ENCODE peak calls at places on chromosomes 13 and 19, in nine cellular contexts. One of them, this sample, is unnamed. For H3K36me3, the result is how much of the 10 kb centered on the place peaks cover.

GRCh38 chr13:47413112-47413511 is 516.3 kb upstream of the HTR2A start:
- DNase-seq in prostate gland: no peak
- DNase-seq in colonic mucosa: no peak
- DNase-seq in uterus: no peak
- DNase-seq in right lobe of liver: no peak
- DNase-seq in Panc1: no peak
- DNase-seq in brain microvascular endothelial cell: no peak
- DNase-seq in heart right ventricle: no peak
- DNase-seq in effector memory CD4-positive, alpha-beta T cell: no peak
- DNase-seq in this sample: no peak

GRCh38 chr13:91817250-91817649 is 418.8 kb downstream of the GPC5 start:
- DNase-seq in prostate gland: no peak
- DNase-seq in colonic mucosa: no peak
- DNase-seq in uterus: no peak
- DNase-seq in right lobe of liver: no peak
- DNase-seq in Panc1: no peak
- DNase-seq in brain microvascular endothelial cell: peak
- DNase-seq in heart right ventricle: no peak
- DNase-seq in effector memory CD4-positive, alpha-beta T cell: no peak
- DNase-seq in this sample: no peak

GRCh38 chr13:46844431-46844830 is 47.5 kb upstream of the ESD start:
- DNase-seq in prostate gland: no peak
- DNase-seq in colonic mucosa: no peak
- DNase-seq in uterus: no peak
- DNase-seq in right lobe of liver: no peak
- DNase-seq in Panc1: no peak
- DNase-seq in brain microvascular endothelial cell: no peak
- DNase-seq in heart right ventricle: no peak
- DNase-seq in effector memory CD4-positive, alpha-beta T cell: no peak
- DNase-seq in this sample: no peak

GRCh38 chr19:35231956-35232746 is 3.6 kb upstream of the FAM187B start:
- DNase-seq in prostate gland: no peak
- DNase-seq in colonic mucosa: no peak
- DNase-seq in uterus: no peak
- DNase-seq in right lobe of liver: no peak
- DNase-seq in Panc1: no peak
- DNase-seq in brain microvascular endothelial cell: no peak
- DNase-seq in heart right ventricle: no peak
- DNase-seq in effector memory CD4-positive, alpha-beta T cell: no peak
- DNase-seq in this sample: no peak

GRCh38 chr19:40136818-40137217 is 46.1 kb upstream of the ZNF780A start:
- DNase-seq in prostate gland: no peak
- DNase-seq in colonic mucosa: no peak
- DNase-seq in uterus: no peak
- DNase-seq in right lobe of liver: no peak
- DNase-seq in Panc1: no peak
- DNase-seq in brain microvascular endothelial cell: no peak
- DNase-seq in heart right ventricle: no peak
- DNase-seq in effector memory CD4-positive, alpha-beta T cell: no peak
- DNase-seq in this sample: no peak

GRCh38 chr13:40272776-40273139 is 393.7 kb downstream of the FOXO1 start:
- DNase-seq in prostate gland: no peak
- DNase-seq in colonic mucosa: no peak
- DNase-seq in uterus: no peak
- DNase-seq in right lobe of liver: no peak
- DNase-seq in Panc1: no peak
- DNase-seq in brain microvascular endothelial cell: peak
- DNase-seq in heart right ventricle: no peak
- DNase-seq in effector memory CD4-positive, alpha-beta T cell: no peak
- DNase-seq in this sample: no peak

GRCh38 chr13:32650705-32651311 is 64.6 kb downstream of the PDS5B start:
- DNase-seq in prostate gland: peak
- DNase-seq in colonic mucosa: peak
- DNase-seq in uterus: no peak
- DNase-seq in right lobe of liver: no peak
- DNase-seq in Panc1: no peak
- DNase-seq in brain microvascular endothelial cell: peak
- DNase-seq in heart right ventricle: no peak
- DNase-seq in effector memory CD4-positive, alpha-beta T cell: peak
- DNase-seq in this sample: peak

GRCh38 chr13:94662274-94662945 is 49.9 kb downstream of the SOX21 start:
- DNase-seq in prostate gland: no peak
- DNase-seq in colonic mucosa: no peak
- DNase-seq in uterus: no peak
- DNase-seq in right lobe of liver: no peak
- DNase-seq in Panc1: no peak
- DNase-seq in brain microvascular endothelial cell: no peak
- DNase-seq in heart right ventricle: no peak
- DNase-seq in effector memory CD4-positive, alpha-beta T cell: no peak
- DNase-seq in this sample: no peak

GRCh38 chr13:113932060-113932459 is 41.8 kb downstream of the C13orf46 start:
- DNase-seq in prostate gland: no peak
- DNase-seq in colonic mucosa: no peak
- DNase-seq in uterus: peak
- DNase-seq in right lobe of liver: no peak
- DNase-seq in Panc1: no peak
- DNase-seq in brain microvascular endothelial cell: no peak
- DNase-seq in heart right ventricle: no peak
- DNase-seq in effector memory CD4-positive, alpha-beta T cell: no peak
- DNase-seq in this sample: no peak

GRCh38 chr13:21548577-21548976 is 55.4 kb downstream of the MICU2 start:
- DNase-seq in prostate gland: no peak
- DNase-seq in colonic mucosa: no peak
- DNase-seq in uterus: no peak
- DNase-seq in right lobe of liver: no peak
- DNase-seq in Panc1: no peak
- DNase-seq in brain microvascular endothelial cell: no peak
- DNase-seq in heart right ventricle: no peak
- DNase-seq in effector memory CD4-positive, alpha-beta T cell: no peak
- DNase-seq in this sample: no peak

GRCh38 chr13:110910013-110910890 is 4.6 kb downstream of the ANKRD10 start:
- DNase-seq in prostate gland: no peak
- DNase-seq in colonic mucosa: peak
- DNase-seq in uterus: no peak
- DNase-seq in right lobe of liver: no peak
- DNase-seq in Panc1: no peak
- DNase-seq in brain microvascular endothelial cell: no peak
- DNase-seq in heart right ventricle: no peak
- DNase-seq in effector memory CD4-positive, alpha-beta T cell: no peak
- DNase-seq in this sample: no peak

GRCh38 chr19:17348700-17349099 is 11.3 kb downstream of the GTPBP3 start:
- DNase-seq in prostate gland: no peak
- DNase-seq in colonic mucosa: no peak
- DNase-seq in uterus: peak
- DNase-seq in right lobe of liver: no peak
- DNase-seq in Panc1: no peak
- DNase-seq in brain microvascular endothelial cell: peak
- DNase-seq in heart right ventricle: peak
- DNase-seq in effector memory CD4-positive, alpha-beta T cell: no peak
- DNase-seq in this sample: no peak

GRCh38 chr19:10074153-10074552 is 12.0 kb upstream of the SHFL start:
- DNase-seq in prostate gland: no peak
- DNase-seq in colonic mucosa: peak
- DNase-seq in uterus: no peak
- DNase-seq in right lobe of liver: no peak
- DNase-seq in Panc1: no peak
- DNase-seq in brain microvascular endothelial cell: peak
- DNase-seq in heart right ventricle: no peak
- DNase-seq in effector memory CD4-positive, alpha-beta T cell: no peak
- DNase-seq in this sample: peak

GRCh38 chr19:57872450-57872849 is 16.4 kb downstream of the ZNF814 start:
- DNase-seq in prostate gland: no peak
- DNase-seq in colonic mucosa: no peak
- DNase-seq in uterus: no peak
- DNase-seq in right lobe of liver: no peak
- DNase-seq in Panc1: no peak
- DNase-seq in brain microvascular endothelial cell: no peak
- DNase-seq in heart right ventricle: no peak
- DNase-seq in effector memory CD4-positive, alpha-beta T cell: no peak
- DNase-seq in this sample: no peak

GRCh38 chr19:6723738-6724137 is 3.3 kb upstream of the C3 start:
- DNase-seq in prostate gland: no peak
- DNase-seq in colonic mucosa: no peak
- DNase-seq in uterus: no peak
- DNase-seq in right lobe of liver: peak
- DNase-seq in Panc1: no peak
- DNase-seq in brain microvascular endothelial cell: no peak
- DNase-seq in heart right ventricle: no peak
- DNase-seq in effector memory CD4-positive, alpha-beta T cell: no peak
- DNase-seq in this sample: no peak

GRCh38 chr19:16016226-16017137 is 59.8 kb upstream of the TPM4 start:
- DNase-seq in prostate gland: no peak
- DNase-seq in colonic mucosa: no peak
- DNase-seq in uterus: no peak
- DNase-seq in right lobe of liver: no peak
- DNase-seq in Panc1: no peak
- DNase-seq in brain microvascular endothelial cell: no peak
- DNase-seq in heart right ventricle: no peak
- DNase-seq in effector memory CD4-positive, alpha-beta T cell: no peak
- DNase-seq in this sample: no peak

GRCh38 chr13:24274452-24274971 is 34.9 kb upstream of the C1QTNF9 start:
- DNase-seq in prostate gland: no peak
- DNase-seq in colonic mucosa: no peak
- DNase-seq in uterus: no peak
- DNase-seq in right lobe of liver: no peak
- DNase-seq in Panc1: no peak
- DNase-seq in brain microvascular endothelial cell: no peak
- DNase-seq in heart right ventricle: peak
- DNase-seq in effector memory CD4-positive, alpha-beta T cell: peak
- DNase-seq in this sample: no peak
- H3K27ac ChIP-seq in prostate gland: no peak
- H3K27ac ChIP-seq in colonic mucosa: peak
- H3K27ac ChIP-seq in uterus: no peak
- H3K27ac ChIP-seq in right lobe of liver: no peak
- H3K27ac ChIP-seq in Panc1: no peak
- H3K27ac ChIP-seq in brain microvascular endothelial cell: no peak
- H3K27ac ChIP-seq in heart right ventricle: peak
- H3K27ac ChIP-seq in effector memory CD4-positive, alpha-beta T cell: peak
- H3K27ac ChIP-seq in this sample: peak

GRCh38 chr19:813359-814107 is 8.2 kb downstream of the PLPPR3 start:
- DNase-seq in prostate gland: no peak
- DNase-seq in colonic mucosa: no peak
- DNase-seq in uterus: no peak
- DNase-seq in right lobe of liver: no peak
- DNase-seq in Panc1: no peak
- DNase-seq in brain microvascular endothelial cell: no peak
- DNase-seq in heart right ventricle: no peak
- DNase-seq in effector memory CD4-positive, alpha-beta T cell: no peak
- DNase-seq in this sample: peak

GRCh38 chr19:811511-812048 is 10.2 kb downstream of the PLPPR3 start:
- DNase-seq in prostate gland: no peak
- DNase-seq in colonic mucosa: no peak
- DNase-seq in uterus: no peak
- DNase-seq in right lobe of liver: no peak
- DNase-seq in Panc1: no peak
- DNase-seq in brain microvascular endothelial cell: no peak
- DNase-seq in heart right ventricle: no peak
- DNase-seq in effector memory CD4-positive, alpha-beta T cell: no peak
- DNase-seq in this sample: no peak

GRCh38 chr19:811007-811434 is 10.7 kb downstream of the PLPPR3 start:
- DNase-seq in prostate gland: no peak
- DNase-seq in colonic mucosa: no peak
- DNase-seq in uterus: no peak
- DNase-seq in right lobe of liver: no peak
- DNase-seq in Panc1: no peak
- DNase-seq in brain microvascular endothelial cell: no peak
- DNase-seq in heart right ventricle: no peak
- DNase-seq in effector memory CD4-positive, alpha-beta T cell: no peak
- DNase-seq in this sample: no peak

GRCh38 chr19:812819-813358 is 8.9 kb downstream of the PLPPR3 start:
- DNase-seq in prostate gland: no peak
- DNase-seq in colonic mucosa: no peak
- DNase-seq in uterus: no peak
- DNase-seq in right lobe of liver: no peak
- DNase-seq in Panc1: no peak
- DNase-seq in brain microvascular endothelial cell: no peak
- DNase-seq in heart right ventricle: no peak
- DNase-seq in effector memory CD4-positive, alpha-beta T cell: no peak
- DNase-seq in this sample: no peak

GRCh38 chr19:812049-812816 is 9.5 kb downstream of the PLPPR3 start:
- DNase-seq in prostate gland: no peak
- DNase-seq in colonic mucosa: no peak
- DNase-seq in uterus: no peak
- DNase-seq in right lobe of liver: no peak
- DNase-seq in Panc1: no peak
- DNase-seq in brain microvascular endothelial cell: no peak
- DNase-seq in heart right ventricle: no peak
- DNase-seq in effector memory CD4-positive, alpha-beta T cell: no peak
- DNase-seq in this sample: no peak
- H3K36me3 ChIP-seq in prostate gland: under half
- H3K36me3 ChIP-seq in colonic mucosa: under half
- H3K36me3 ChIP-seq in uterus: under half
- H3K36me3 ChIP-seq in right lobe of liver: under half
- H3K36me3 ChIP-seq in Panc1: under half
- H3K36me3 ChIP-seq in brain microvascular endothelial cell: half or more
- H3K36me3 ChIP-seq in heart right ventricle: under half
- H3K36me3 ChIP-seq in effector memory CD4-positive, alpha-beta T cell: under half
- H3K36me3 ChIP-seq in this sample: under half

DNA sequence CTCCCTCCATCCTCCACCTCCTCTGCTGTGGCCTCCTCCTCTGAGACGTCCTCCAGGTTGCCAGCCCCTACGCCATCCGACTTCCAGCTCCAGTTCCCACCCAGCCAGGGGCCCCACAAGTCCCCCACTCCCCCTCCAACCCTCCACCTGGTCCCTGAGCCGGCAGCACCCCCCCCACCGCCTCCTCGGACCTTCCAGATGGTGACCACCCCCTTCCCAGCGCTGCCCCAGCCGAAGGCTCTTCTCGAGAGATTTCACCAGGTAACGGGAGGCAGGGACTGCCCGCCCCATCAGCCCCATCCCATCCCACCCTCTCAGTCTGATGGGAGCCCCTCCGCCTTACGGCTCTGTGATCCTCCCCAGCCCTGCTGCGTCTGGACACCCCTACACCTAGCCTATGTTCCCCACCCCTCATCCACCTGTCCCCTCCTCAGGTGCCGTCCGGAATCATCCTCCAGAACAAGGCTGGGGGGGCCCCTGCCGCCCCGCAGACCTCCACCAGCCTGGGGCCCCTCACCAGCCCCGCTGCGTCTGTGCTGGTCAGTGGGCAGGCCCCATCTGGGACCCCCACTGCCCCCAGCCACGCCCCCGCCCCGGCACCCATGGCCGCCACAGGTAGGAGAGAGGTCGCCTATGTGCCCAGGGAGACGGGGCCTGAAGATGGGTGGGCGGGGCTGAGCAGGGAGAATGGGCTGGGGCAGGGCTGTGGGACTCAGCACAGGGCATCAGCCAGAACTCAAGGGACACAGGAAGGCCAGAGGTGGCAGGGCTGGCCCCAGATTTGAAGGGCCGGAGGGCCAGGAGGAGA is 18.6 kb upstream of the EHD2 start:
- DNase-seq in prostate gland: no peak
- DNase-seq in colonic mucosa: no peak
- DNase-seq in uterus: no peak
- DNase-seq in right lobe of liver: no peak
- DNase-seq in Panc1: no peak
- DNase-seq in brain microvascular endothelial cell: no peak
- DNase-seq in heart right ventricle: no peak
- DNase-seq in effector memory CD4-positive, alpha-beta T cell: no peak
- DNase-seq in this sample: no peak
- H3K4me3 ChIP-seq in prostate gland: no peak
- H3K4me3 ChIP-seq in colonic mucosa: no peak
- H3K4me3 ChIP-seq in uterus: no peak
- H3K4me3 ChIP-seq in right lobe of liver: no peak
- H3K4me3 ChIP-seq in Panc1: no peak
- H3K4me3 ChIP-seq in brain microvascular endothelial cell: no peak
- H3K4me3 ChIP-seq in heart right ventricle: no peak
- H3K4me3 ChIP-seq in effector memory CD4-positive, alpha-beta T cell: no peak
- H3K4me3 ChIP-seq in this sample: no peak

GRCh38 chr13:96377835-96378234 is 287.9 kb downstream of the HS6ST3 start:
- DNase-seq in prostate gland: no peak
- DNase-seq in colonic mucosa: no peak
- DNase-seq in uterus: no peak
- DNase-seq in right lobe of liver: no peak
- DNase-seq in Panc1: no peak
- DNase-seq in brain microvascular endothelial cell: no peak
- DNase-seq in heart right ventricle: no peak
- DNase-seq in effector memory CD4-positive, alpha-beta T cell: no peak
- DNase-seq in this sample: no peak
- H3K27ac ChIP-seq in prostate gland: no peak
- H3K27ac ChIP-seq in colonic mucosa: no peak
- H3K27ac ChIP-seq in uterus: no peak
- H3K27ac ChIP-seq in right lobe of liver: no peak
- H3K27ac ChIP-seq in Panc1: no peak
- H3K27ac ChIP-seq in brain microvascular endothelial cell: no peak
- H3K27ac ChIP-seq in heart right ventricle: no peak
- H3K27ac ChIP-seq in effector memory CD4-positive, alpha-beta T cell: no peak
- H3K27ac ChIP-seq in this sample: no peak